ENCODE peak calls at places on chromosomes 5 and 9, in eight cellular contexts. M is GM12878; F is activated CD8-positive, alpha-beta memory T cell treated with anti-CD3 and anti-CD28 coated beads for 1 hour; A is activated T-helper 1 cell treated with anti-CD3 and anti-CD28 coated beads, Interleukin-12 subunit alpha, Interleukin-12 subunit beta, Interleukin-2, Interleukin-4 antibody, amounts not matched to agents 30 ng/mL and 10 ng/mL and 1 ng/mL, durations not matched to agents 14 hours and 24 hours and 36 hours; L is stimulated activated CD4-positive, alpha-beta T cell treated with anti-CD3 and anti-CD28 coated beads, Interleukin-4, amount 100 ng/mL, for 48 hours; I is fibroblast of mammary gland; Q is AG08395; R is kidney glomerular epithelial cell. P is an unnamed sample.

GRCh38 chr9:4832786-4833579 is 40.2 kb downstream of the RCL1 start:
- DNase-seq in M (no peak), F (no peak), A (peak), L (peak), I (peak), Q (peak), R (peak), P (peak)

GRCh38 chr9:133054966-133055365 is 6.8 kb upstream of the CEL start:
- DNase-seq in M (no peak), F (no peak), A (no peak), L (no peak), I (peak), Q (peak), R (no peak), P (peak)

GRCh38 chr9:101530076-101530711 is 3.5 kb upstream of the RNF20 start:
- DNase-seq in M (peak), F (peak), A (peak), L (peak), I (peak), Q (peak), R (peak), P (peak)

GRCh38 chr9:135888126-135888765 is 19.1 kb downstream of the CAMSAP1 start:
- DNase-seq in M (no peak), F (no peak), A (no peak), L (no peak), I (no peak), Q (no peak), R (no peak), P (no peak)

GRCh38 chr5:149371296-149371962 is 7.7 kb downstream of the IL17B start:
- DNase-seq in M (no peak), F (peak), A (peak), L (peak), I (peak), Q (peak), R (peak), P (peak)

GRCh38 chr5:92769986-92770385 is 811.0 kb downstream of the NR2F1-AS1 start:
- DNase-seq in M (no peak), F (no peak), A (no peak), L (no peak), I (peak), Q (no peak), R (no peak), P (peak)

GRCh38 chr5:77224672-77225355 is 14.3 kb downstream of the PDE8B start:
- DNase-seq in M (no peak), F (no peak), A (no peak), L (no peak), I (peak), Q (no peak), R (peak), P (peak)

GRCh38 chr5:4083591-4084337 is 488.1 kb downstream of the IRX1 start:
- DNase-seq in M (no peak), F (no peak), A (no peak), L (no peak), I (peak), Q (no peak), R (no peak), P (no peak)

GRCh38 chr5:103587185-103587748 is 24.7 kb upstream of the NUDT12 start:
- DNase-seq in M (no peak), F (no peak), A (no peak), L (no peak), I (peak), Q (peak), R (peak), P (peak)

GRCh38 chr5:100731768-100732167 is 171.3 kb downstream of the ST8SIA4 start:
- DNase-seq in M (peak), F (no peak), A (peak), L (no peak), I (no peak), Q (no peak), R (peak), P (no peak)

GRCh38 chr9:19116391-19116790 is 10.9 kb downstream of the PLIN2 start:
- DNase-seq in M (no peak), F (no peak), A (no peak), L (no peak), I (peak), Q (peak), R (no peak), P (peak)

GRCh38 chr9:128078504-128079434 is 10.7 kb downstream of the SLC25A25 start:
- DNase-seq in M (no peak), F (no peak), A (no peak), L (no peak), I (peak), Q (no peak), R (peak), P (peak)

GRCh38 chr5:143041972-143042770 is 272.0 kb downstream of the ARHGAP26 start:
- DNase-seq in M (no peak), F (no peak), A (no peak), L (no peak), I (no peak), Q (no peak), R (no peak), P (no peak)

GRCh38 chr5:38780950-38781349 is 64.9 kb upstream of the OSMR start:
- DNase-seq in M (no peak), F (no peak), A (no peak), L (no peak), I (peak), Q (peak), R (peak), P (peak)

GRCh38 chr5:32116574-32117313 is 57.4 kb downstream of the GOLPH3 start:
- DNase-seq in M (no peak), F (no peak), A (no peak), L (no peak), I (peak), Q (peak), R (no peak), P (no peak)

GRCh38 chr5:159788835-159789331 is 127.4 kb upstream of the ADRA1B start:
- DNase-seq in M (no peak), F (no peak), A (no peak), L (no peak), I (no peak), Q (no peak), R (no peak), P (no peak)

GRCh38 chr5:87243161-87243877 is 24.4 kb upstream of the RASA1 start:
- DNase-seq in M (no peak), F (no peak), A (no peak), L (no peak), I (peak), Q (peak), R (peak), P (peak)

GRCh38 chr5:167912944-167913343 is 378.5 kb upstream of the WWC1 start:
- DNase-seq in M (no peak), F (no peak), A (no peak), L (no peak), I (no peak), Q (no peak), R (peak), P (no peak)

GRCh38 chr5:167908596-167908995 is 382.8 kb upstream of the WWC1 start:
- DNase-seq in M (no peak), F (no peak), A (no peak), L (no peak), I (no peak), Q (no peak), R (no peak), P (no peak)

GRCh38 chr9:91392435-91392834 is 30.7 kb upstream of the AUH start:
- DNase-seq in M (no peak), F (no peak), A (no peak), L (no peak), I (no peak), Q (no peak), R (no peak), P (no peak)

GRCh38 chr5:162497455-162497854 is 429.9 kb downstream of the GABRG2 start:
- DNase-seq in M (no peak), F (no peak), A (no peak), L (no peak), I (no peak), Q (no peak), R (no peak), P (no peak)

GRCh38 chr9:99127372-99128132 is 22.6 kb downstream of the TGFBR1 start:
- DNase-seq in M (no peak), F (no peak), A (no peak), L (no peak), I (peak), Q (peak), R (no peak), P (peak)

GRCh38 chr9:122348288-122348777 is 22.5 kb upstream of the PTGS1 start:
- DNase-seq in M (no peak), F (no peak), A (no peak), L (no peak), I (no peak), Q (no peak), R (no peak), P (no peak)

GRCh38 chr5:94749048-94749447 is 130.6 kb downstream of the SLF1 start:
- DNase-seq in M (no peak), F (no peak), A (no peak), L (no peak), I (no peak), Q (no peak), R (no peak), P (no peak)

GRCh38 chr5:36870399-36871040 is 6.0 kb upstream of the NIPBL start:
- DNase-seq in M (no peak), F (no peak), A (no peak), L (no peak), I (peak), Q (peak), R (peak), P (peak)

GRCh38 chr9:110579763-110580255 is 268 bp upstream of the SVEP1 start:
- DNase-seq in M (no peak), F (no peak), A (no peak), L (no peak), I (peak), Q (peak), R (no peak), P (peak)

GRCh38 chr5:104903941-104904340 is 1341.4 kb upstream of the NUDT12 start:
- DNase-seq in M (no peak), F (no peak), A (no peak), L (no peak), I (no peak), Q (no peak), R (no peak), P (no peak)

GRCh38 chr9:89635007-89635742 is 30.4 kb downstream of the GADD45G start:
- DNase-seq in M (no peak), F (no peak), A (no peak), L (no peak), I (peak), Q (peak), R (peak), P (no peak)

GRCh38 chr5:160064979-160065619 is 54.2 kb downstream of the PWWP2A start:
- DNase-seq in M (no peak), F (no peak), A (no peak), L (no peak), I (no peak), Q (no peak), R (no peak), P (no peak)